ENCODE peak calls at places on chromosomes 6 and 20, in ten cellular contexts. One of them, this sample, is unnamed. For H3K27me3, the result is how much of the 10 kb centered on the place peaks cover.

GRCh38 chr6:44439270-44440045 is 52.0 kb downstream of the CDC5L start:
- DNase-seq in PC-3: no peak
- DNase-seq in CD8-positive, alpha-beta memory T cell: no peak
- DNase-seq in ovary: no peak
- DNase-seq in CD4-positive, alpha-beta T cell: no peak
- DNase-seq in mesendoderm: no peak
- DNase-seq in tibial artery: no peak
- DNase-seq in gastrocnemius medialis: no peak
- DNase-seq in GM23248: peak
- DNase-seq in spleen: no peak
- DNase-seq in this sample: no peak

GRCh38 chr20:15139522-15139921 is 802.1 kb upstream of the FLRT3 start:
- DNase-seq in PC-3: peak
- DNase-seq in CD8-positive, alpha-beta memory T cell: no peak
- DNase-seq in ovary: no peak
- DNase-seq in CD4-positive, alpha-beta T cell: no peak
- DNase-seq in mesendoderm: no peak
- DNase-seq in tibial artery: no peak
- DNase-seq in gastrocnemius medialis: no peak
- DNase-seq in GM23248: no peak
- DNase-seq in spleen: no peak
- DNase-seq in this sample: no peak

GRCh38 chr20:46261456-46262253 is 46.6 kb downstream of the CDH22 start:
- DNase-seq in PC-3: no peak
- DNase-seq in CD8-positive, alpha-beta memory T cell: no peak
- DNase-seq in ovary: no peak
- DNase-seq in CD4-positive, alpha-beta T cell: no peak
- DNase-seq in mesendoderm: no peak
- DNase-seq in tibial artery: no peak
- DNase-seq in gastrocnemius medialis: peak
- DNase-seq in GM23248: no peak
- DNase-seq in spleen: no peak
- DNase-seq in this sample: no peak

GRCh38 chr20:32634041-32634805 is 39.5 kb downstream of the C20orf203 start:
- DNase-seq in PC-3: no peak
- DNase-seq in CD8-positive, alpha-beta memory T cell: no peak
- DNase-seq in ovary: no peak
- DNase-seq in CD4-positive, alpha-beta T cell: no peak
- DNase-seq in mesendoderm: no peak
- DNase-seq in tibial artery: no peak
- DNase-seq in gastrocnemius medialis: no peak
- DNase-seq in GM23248: peak
- DNase-seq in spleen: no peak
- DNase-seq in this sample: no peak

GRCh38 chr6:38955876-38956275 is 92.7 kb upstream of the GLP1R start:
- DNase-seq in PC-3: no peak
- DNase-seq in CD8-positive, alpha-beta memory T cell: no peak
- DNase-seq in ovary: no peak
- DNase-seq in CD4-positive, alpha-beta T cell: no peak
- DNase-seq in mesendoderm: no peak
- DNase-seq in tibial artery: no peak
- DNase-seq in gastrocnemius medialis: no peak
- DNase-seq in GM23248: no peak
- DNase-seq in spleen: no peak
- DNase-seq in this sample: no peak

GRCh38 chr20:2104236-2104635 is 2.6 kb downstream of the STK35 start:
- DNase-seq in PC-3: no peak
- DNase-seq in CD8-positive, alpha-beta memory T cell: no peak
- DNase-seq in ovary: no peak
- DNase-seq in CD4-positive, alpha-beta T cell: no peak
- DNase-seq in mesendoderm: no peak
- DNase-seq in tibial artery: no peak
- DNase-seq in gastrocnemius medialis: no peak
- DNase-seq in GM23248: no peak
- DNase-seq in spleen: no peak
- DNase-seq in this sample: no peak

GRCh38 chr6:154510144-154510905 is at the start of gene CNKSR3:
- DNase-seq in PC-3: peak
- DNase-seq in CD8-positive, alpha-beta memory T cell: no peak
- DNase-seq in ovary: peak
- DNase-seq in CD4-positive, alpha-beta T cell: no peak
- DNase-seq in mesendoderm: peak
- DNase-seq in tibial artery: peak
- DNase-seq in gastrocnemius medialis: peak
- DNase-seq in GM23248: peak
- DNase-seq in spleen: peak
- DNase-seq in this sample: peak

GRCh38 chr6:125363010-125363359 is 61.2 kb upstream of the HDDC2 start:
- DNase-seq in PC-3: peak
- DNase-seq in CD8-positive, alpha-beta memory T cell: no peak
- DNase-seq in ovary: no peak
- DNase-seq in CD4-positive, alpha-beta T cell: no peak
- DNase-seq in mesendoderm: peak
- DNase-seq in tibial artery: no peak
- DNase-seq in gastrocnemius medialis: no peak
- DNase-seq in GM23248: peak
- DNase-seq in spleen: no peak
- DNase-seq in this sample: no peak

DNA sequence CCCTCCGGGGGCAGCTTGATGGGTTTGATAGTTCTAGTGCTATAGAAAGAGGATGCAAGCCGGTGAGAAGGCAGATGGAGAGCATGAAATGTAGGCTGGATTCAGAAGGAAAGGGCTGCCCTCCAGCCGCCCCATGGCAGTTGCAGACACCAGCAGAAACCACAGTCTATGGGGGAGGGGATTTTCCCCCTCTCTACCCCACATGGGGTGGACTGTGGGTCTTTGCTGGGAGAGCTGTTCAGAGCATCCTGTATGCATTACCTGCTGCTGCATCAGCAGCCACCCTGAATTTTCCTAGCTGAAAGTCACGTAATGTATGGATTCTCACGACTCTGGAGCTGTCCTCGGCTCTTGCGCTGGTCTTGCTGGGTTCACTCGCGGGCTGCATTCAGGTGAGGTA is 48.8 kb upstream of the CST5 start:
- DNase-seq in PC-3: no peak
- DNase-seq in CD8-positive, alpha-beta memory T cell: no peak
- DNase-seq in ovary: no peak
- DNase-seq in CD4-positive, alpha-beta T cell: no peak
- DNase-seq in mesendoderm: no peak
- DNase-seq in tibial artery: no peak
- DNase-seq in gastrocnemius medialis: no peak
- DNase-seq in GM23248: no peak
- DNase-seq in spleen: no peak
- DNase-seq in this sample: no peak
- H3K27me3 ChIP-seq in PC-3: under half
- H3K27me3 ChIP-seq in CD8-positive, alpha-beta memory T cell: under half
- H3K27me3 ChIP-seq in ovary: under half
- H3K27me3 ChIP-seq in CD4-positive, alpha-beta T cell: under half
- H3K27me3 ChIP-seq in mesendoderm: under half
- H3K27me3 ChIP-seq in tibial artery: under half
- H3K27me3 ChIP-seq in gastrocnemius medialis: under half
- H3K27me3 ChIP-seq in GM23248: under half
- H3K27me3 ChIP-seq in spleen: under half
- H3K27me3 ChIP-seq in this sample: under half

DNA sequence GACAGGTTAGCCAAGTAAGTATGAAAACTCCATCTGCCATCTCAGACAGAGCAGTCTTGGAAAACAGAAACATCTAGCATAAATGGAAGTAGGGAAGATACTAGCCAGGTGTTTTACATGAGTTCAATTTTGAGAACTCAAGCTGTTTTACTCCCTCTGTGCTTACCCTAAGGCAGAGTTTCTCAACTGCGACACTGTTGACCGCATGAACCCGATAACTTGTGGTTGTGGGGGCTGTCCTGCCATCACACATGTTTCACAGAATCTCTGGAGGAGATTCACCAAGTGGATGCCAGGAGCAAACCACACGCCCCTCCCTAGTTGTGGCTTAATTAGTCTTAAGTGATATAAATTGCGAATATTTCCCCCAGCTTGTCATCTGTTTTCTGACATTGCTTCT is 2.3 kb upstream of the SERPINB6 start:
- DNase-seq in PC-3: no peak
- DNase-seq in CD8-positive, alpha-beta memory T cell: no peak
- DNase-seq in ovary: no peak
- DNase-seq in CD4-positive, alpha-beta T cell: no peak
- DNase-seq in mesendoderm: no peak
- DNase-seq in tibial artery: no peak
- DNase-seq in gastrocnemius medialis: no peak
- DNase-seq in GM23248: peak
- DNase-seq in spleen: no peak
- DNase-seq in this sample: no peak
- H3K27me3 ChIP-seq in PC-3: under half
- H3K27me3 ChIP-seq in CD8-positive, alpha-beta memory T cell: under half
- H3K27me3 ChIP-seq in ovary: under half
- H3K27me3 ChIP-seq in CD4-positive, alpha-beta T cell: under half
- H3K27me3 ChIP-seq in mesendoderm: under half
- H3K27me3 ChIP-seq in tibial artery: under half
- H3K27me3 ChIP-seq in gastrocnemius medialis: under half
- H3K27me3 ChIP-seq in GM23248: under half
- H3K27me3 ChIP-seq in spleen: under half
- H3K27me3 ChIP-seq in this sample: under half

GRCh38 chr6:1312444-1313363 is 806 bp downstream of the FOXQ1 start:
- DNase-seq in PC-3: no peak
- DNase-seq in CD8-positive, alpha-beta memory T cell: no peak
- DNase-seq in ovary: no peak
- DNase-seq in CD4-positive, alpha-beta T cell: no peak
- DNase-seq in mesendoderm: peak
- DNase-seq in tibial artery: no peak
- DNase-seq in gastrocnemius medialis: no peak
- DNase-seq in GM23248: peak
- DNase-seq in spleen: no peak
- DNase-seq in this sample: no peak

GRCh38 chr6:1315201-1315559 is 3.3 kb downstream of the FOXQ1 start:
- DNase-seq in PC-3: no peak
- DNase-seq in CD8-positive, alpha-beta memory T cell: no peak
- DNase-seq in ovary: no peak
- DNase-seq in CD4-positive, alpha-beta T cell: no peak
- DNase-seq in mesendoderm: no peak
- DNase-seq in tibial artery: no peak
- DNase-seq in gastrocnemius medialis: no peak
- DNase-seq in GM23248: no peak
- DNase-seq in spleen: no peak
- DNase-seq in this sample: no peak

GRCh38 chr6:1314617-1315016 is 2.7 kb downstream of the FOXQ1 start:
- DNase-seq in PC-3: no peak
- DNase-seq in CD8-positive, alpha-beta memory T cell: no peak
- DNase-seq in ovary: no peak
- DNase-seq in CD4-positive, alpha-beta T cell: no peak
- DNase-seq in mesendoderm: no peak
- DNase-seq in tibial artery: no peak
- DNase-seq in gastrocnemius medialis: no peak
- DNase-seq in GM23248: no peak
- DNase-seq in spleen: no peak
- DNase-seq in this sample: no peak

GRCh38 chr6:1313364-1313754 is 1.5 kb downstream of the FOXQ1 start:
- DNase-seq in PC-3: no peak
- DNase-seq in CD8-positive, alpha-beta memory T cell: no peak
- DNase-seq in ovary: no peak
- DNase-seq in CD4-positive, alpha-beta T cell: no peak
- DNase-seq in mesendoderm: peak
- DNase-seq in tibial artery: no peak
- DNase-seq in gastrocnemius medialis: no peak
- DNase-seq in GM23248: peak
- DNase-seq in spleen: no peak
- DNase-seq in this sample: no peak

GRCh38 chr6:1313755-1314503 is 2.0 kb downstream of the FOXQ1 start:
- DNase-seq in PC-3: peak
- DNase-seq in CD8-positive, alpha-beta memory T cell: no peak
- DNase-seq in ovary: no peak
- DNase-seq in CD4-positive, alpha-beta T cell: no peak
- DNase-seq in mesendoderm: peak
- DNase-seq in tibial artery: no peak
- DNase-seq in gastrocnemius medialis: no peak
- DNase-seq in GM23248: peak
- DNase-seq in spleen: no peak
- DNase-seq in this sample: no peak
- H3K27me3 ChIP-seq in PC-3: under half
- H3K27me3 ChIP-seq in CD8-positive, alpha-beta memory T cell: under half
- H3K27me3 ChIP-seq in ovary: under half
- H3K27me3 ChIP-seq in CD4-positive, alpha-beta T cell: half or more
- H3K27me3 ChIP-seq in mesendoderm: under half
- H3K27me3 ChIP-seq in tibial artery: under half
- H3K27me3 ChIP-seq in gastrocnemius medialis: half or more
- H3K27me3 ChIP-seq in GM23248: under half
- H3K27me3 ChIP-seq in spleen: half or more
- H3K27me3 ChIP-seq in this sample: under half

GRCh38 chr20:62583424-62583920 is 58.8 kb upstream of the SLCO4A1 start:
- DNase-seq in PC-3: peak
- DNase-seq in CD8-positive, alpha-beta memory T cell: no peak
- DNase-seq in ovary: no peak
- DNase-seq in CD4-positive, alpha-beta T cell: no peak
- DNase-seq in mesendoderm: peak
- DNase-seq in tibial artery: no peak
- DNase-seq in gastrocnemius medialis: no peak
- DNase-seq in GM23248: peak
- DNase-seq in spleen: no peak
- DNase-seq in this sample: no peak

GRCh38 chr20:62586799-62587198 is 55.5 kb upstream of the SLCO4A1 start:
- DNase-seq in PC-3: no peak
- DNase-seq in CD8-positive, alpha-beta memory T cell: no peak
- DNase-seq in ovary: no peak
- DNase-seq in CD4-positive, alpha-beta T cell: no peak
- DNase-seq in mesendoderm: no peak
- DNase-seq in tibial artery: no peak
- DNase-seq in gastrocnemius medialis: no peak
- DNase-seq in GM23248: no peak
- DNase-seq in spleen: no peak
- DNase-seq in this sample: no peak

GRCh38 chr20:62587757-62588402 is 54.4 kb upstream of the SLCO4A1 start:
- DNase-seq in PC-3: peak
- DNase-seq in CD8-positive, alpha-beta memory T cell: no peak
- DNase-seq in ovary: no peak
- DNase-seq in CD4-positive, alpha-beta T cell: no peak
- DNase-seq in mesendoderm: peak
- DNase-seq in tibial artery: no peak
- DNase-seq in gastrocnemius medialis: no peak
- DNase-seq in GM23248: peak
- DNase-seq in spleen: no peak
- DNase-seq in this sample: no peak

GRCh38 chr20:62584671-62585512 is 57.4 kb upstream of the SLCO4A1 start:
- DNase-seq in PC-3: no peak
- DNase-seq in CD8-positive, alpha-beta memory T cell: no peak
- DNase-seq in ovary: no peak
- DNase-seq in CD4-positive, alpha-beta T cell: no peak
- DNase-seq in mesendoderm: no peak
- DNase-seq in tibial artery: no peak
- DNase-seq in gastrocnemius medialis: no peak
- DNase-seq in GM23248: no peak
- DNase-seq in spleen: no peak
- DNase-seq in this sample: no peak

DNA sequence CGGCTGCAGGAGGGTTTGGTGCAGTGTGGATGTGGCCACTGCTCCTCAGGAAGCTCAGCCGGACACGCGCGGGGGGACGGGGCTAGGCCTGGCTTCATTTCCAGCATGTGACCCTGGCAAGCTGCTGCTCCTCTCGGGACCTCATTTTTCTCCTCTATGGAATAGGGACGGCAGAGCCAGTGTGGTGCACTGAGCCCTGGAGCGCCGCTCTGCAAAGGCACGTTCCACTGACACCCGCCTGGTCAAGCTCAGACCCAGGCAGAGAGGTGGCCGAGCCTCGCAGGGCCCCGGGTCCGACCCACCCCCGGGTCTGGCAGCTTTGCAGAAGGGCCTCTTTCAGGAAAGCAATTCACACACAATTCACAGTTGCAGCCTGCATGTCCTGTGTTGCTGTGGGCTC is 56.7 kb upstream of the SLCO4A1 start:
- DNase-seq in PC-3: no peak
- DNase-seq in CD8-positive, alpha-beta memory T cell: no peak
- DNase-seq in ovary: no peak
- DNase-seq in CD4-positive, alpha-beta T cell: no peak
- DNase-seq in mesendoderm: no peak
- DNase-seq in tibial artery: no peak
- DNase-seq in gastrocnemius medialis: no peak
- DNase-seq in GM23248: no peak
- DNase-seq in spleen: no peak
- DNase-seq in this sample: no peak
- H3K27me3 ChIP-seq in PC-3: under half
- H3K27me3 ChIP-seq in CD8-positive, alpha-beta memory T cell: under half
- H3K27me3 ChIP-seq in ovary: under half
- H3K27me3 ChIP-seq in CD4-positive, alpha-beta T cell: under half
- H3K27me3 ChIP-seq in mesendoderm: under half
- H3K27me3 ChIP-seq in tibial artery: under half
- H3K27me3 ChIP-seq in gastrocnemius medialis: under half
- H3K27me3 ChIP-seq in GM23248: under half
- H3K27me3 ChIP-seq in spleen: under half
- H3K27me3 ChIP-seq in this sample: under half

This sample was measured in Panc1.